ENCODE peak calls at places on chromosomes 3 and 15, in nine cellular contexts. One of them, this sample, is unnamed.

GRCh38 chr3:118782755-118783202 is 251.9 kb downstream of the IGSF11 start:
- DNase-seq in sigmoid colon: no peak
- DNase-seq in stomach: no peak
- DNase-seq in transverse colon: no peak
- DNase-seq in H1: no peak
- DNase-seq in HepG2: no peak
- DNase-seq in breast epithelium: no peak
- DNase-seq in K562: no peak
- DNase-seq in endothelial cell of umbilical vein: no peak
- DNase-seq in this sample: no peak

GRCh38 chr3:155983834-155984474 is 113.5 kb downstream of the GMPS start:
- DNase-seq in sigmoid colon: no peak
- DNase-seq in stomach: no peak
- DNase-seq in transverse colon: no peak
- DNase-seq in H1: no peak
- DNase-seq in HepG2: no peak
- DNase-seq in breast epithelium: no peak
- DNase-seq in K562: peak; percentile 12
- DNase-seq in endothelial cell of umbilical vein: no peak
- DNase-seq in this sample: no peak

GRCh38 chr3:46110701-46111493 is 83.6 kb upstream of the XCR1 start:
- DNase-seq in sigmoid colon: no peak
- DNase-seq in stomach: no peak
- DNase-seq in transverse colon: peak; percentile 54
- DNase-seq in H1: no peak
- DNase-seq in HepG2: no peak
- DNase-seq in breast epithelium: no peak
- DNase-seq in K562: no peak
- DNase-seq in endothelial cell of umbilical vein: no peak
- DNase-seq in this sample: no peak

GRCh38 chr15:60563539-60564404 is 84.8 kb upstream of the ICE2 start:
- DNase-seq in sigmoid colon: no peak
- DNase-seq in stomach: no peak
- DNase-seq in transverse colon: no peak
- DNase-seq in H1: no peak
- DNase-seq in HepG2: no peak
- DNase-seq in breast epithelium: no peak
- DNase-seq in K562: no peak
- DNase-seq in endothelial cell of umbilical vein: no peak
- DNase-seq in this sample: no peak

GRCh38 chr15:74845208-74845568 is 2.2 kb upstream of the ULK3 start:
- DNase-seq in sigmoid colon: no peak
- DNase-seq in stomach: no peak
- DNase-seq in transverse colon: no peak
- DNase-seq in H1: no peak
- DNase-seq in HepG2: no peak
- DNase-seq in breast epithelium: no peak
- DNase-seq in K562: no peak
- DNase-seq in endothelial cell of umbilical vein: no peak
- DNase-seq in this sample: no peak

GRCh38 chr3:171704002-171704401 is 106.3 kb downstream of the PLD1 start:
- DNase-seq in sigmoid colon: no peak
- DNase-seq in stomach: peak; percentile 56
- DNase-seq in transverse colon: peak; percentile 30
- DNase-seq in H1: no peak
- DNase-seq in HepG2: peak; percentile 9
- DNase-seq in breast epithelium: no peak
- DNase-seq in K562: peak; percentile 28
- DNase-seq in endothelial cell of umbilical vein: peak; percentile 45
- DNase-seq in this sample: no peak

GRCh38 chr3:12656850-12657249 is 7.1 kb downstream of the RAF1 start:
- DNase-seq in sigmoid colon: no peak
- DNase-seq in stomach: no peak
- DNase-seq in transverse colon: no peak
- DNase-seq in H1: no peak
- DNase-seq in HepG2: no peak
- DNase-seq in breast epithelium: no peak
- DNase-seq in K562: no peak
- DNase-seq in endothelial cell of umbilical vein: no peak
- DNase-seq in this sample: no peak

GRCh38 chr3:105606052-105606451 is 239.3 kb downstream of the ALCAM start:
- DNase-seq in sigmoid colon: no peak
- DNase-seq in stomach: no peak
- DNase-seq in transverse colon: no peak
- DNase-seq in H1: no peak
- DNase-seq in HepG2: no peak
- DNase-seq in breast epithelium: no peak
- DNase-seq in K562: no peak
- DNase-seq in endothelial cell of umbilical vein: no peak
- DNase-seq in this sample: no peak

GRCh38 chr3:58044656-58045055 is 36.4 kb downstream of the FLNB start:
- DNase-seq in sigmoid colon: no peak
- DNase-seq in stomach: no peak
- DNase-seq in transverse colon: no peak
- DNase-seq in H1: no peak
- DNase-seq in HepG2: no peak
- DNase-seq in breast epithelium: no peak
- DNase-seq in K562: no peak
- DNase-seq in endothelial cell of umbilical vein: peak; percentile 65
- DNase-seq in this sample: no peak

GRCh38 chr15:88803241-88803919 is at the start of gene ACAN:
- DNase-seq in sigmoid colon: no peak
- DNase-seq in stomach: no peak
- DNase-seq in transverse colon: no peak
- DNase-seq in H1: no peak
- DNase-seq in HepG2: no peak
- DNase-seq in breast epithelium: no peak
- DNase-seq in K562: no peak
- DNase-seq in endothelial cell of umbilical vein: no peak
- DNase-seq in this sample: no peak

DNA sequence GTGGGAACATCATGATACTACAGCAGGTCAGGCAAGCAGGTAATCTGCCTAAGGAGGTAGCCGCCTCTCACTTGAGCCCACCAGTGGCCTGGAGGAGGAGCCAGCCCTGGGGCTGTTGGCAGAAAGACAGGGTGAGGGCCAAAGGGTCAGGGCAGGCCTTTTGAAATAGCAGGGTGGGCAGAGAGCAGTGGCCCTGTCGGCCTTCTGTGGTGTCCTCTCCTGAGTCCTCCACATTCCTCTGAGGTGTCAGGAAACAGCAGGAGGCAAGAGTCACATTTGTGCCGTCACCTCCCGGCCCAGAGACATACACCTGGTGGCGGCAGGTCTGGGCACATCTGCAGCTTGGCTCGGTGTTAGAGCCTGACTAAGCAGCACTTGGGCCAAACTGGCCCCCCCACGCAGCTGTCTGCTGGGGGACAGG is 3.9 kb upstream of the BNC1 start:
- DNase-seq in sigmoid colon: no peak
- DNase-seq in stomach: no peak
- DNase-seq in transverse colon: no peak
- DNase-seq in H1: no peak
- DNase-seq in HepG2: no peak
- DNase-seq in breast epithelium: no peak
- DNase-seq in K562: no peak
- DNase-seq in endothelial cell of umbilical vein: no peak
- DNase-seq in this sample: peak; percentile 87
- TF ChIP-seq POLR2AphosphoS5 in sigmoid colon: no peak
- TF ChIP-seq POLR2AphosphoS5 in stomach: no peak
- TF ChIP-seq POLR2AphosphoS5 in transverse colon: no peak
- TF ChIP-seq POLR2AphosphoS5 in H1: no peak
- TF ChIP-seq POLR2AphosphoS5 in HepG2: no peak
- TF ChIP-seq POLR2AphosphoS5 in breast epithelium: no peak
- TF ChIP-seq POLR2AphosphoS5 in K562: no peak
- TF ChIP-seq POLR2AphosphoS5 in endothelial cell of umbilical vein: no peak
- TF ChIP-seq POLR2AphosphoS5 in this sample: no peak

GRCh38 chr3:32392530-32393302 is 1.1 kb downstream of the CMTM7 start:
- DNase-seq in sigmoid colon: peak; percentile 83
- DNase-seq in stomach: peak; percentile 54
- DNase-seq in transverse colon: peak; percentile 42
- DNase-seq in H1: no peak
- DNase-seq in HepG2: no peak
- DNase-seq in breast epithelium: peak; percentile 64
- DNase-seq in K562: no peak
- DNase-seq in endothelial cell of umbilical vein: peak; percentile 69
- DNase-seq in this sample: no peak
- H3K4me3 ChIP-seq in sigmoid colon: peak overlapping the region; percentile 69
- H3K4me3 ChIP-seq in stomach: peak overlapping the region; percentile 70
- H3K4me3 ChIP-seq in transverse colon: peak overlapping the region; percentile 51
- H3K4me3 ChIP-seq in H1: peak overlapping the region; percentile 46
- H3K4me3 ChIP-seq in HepG2: peak overlapping the region; percentile 85
- H3K4me3 ChIP-seq in breast epithelium: peak overlapping the region; percentile 93
- H3K4me3 ChIP-seq in K562: no peak overlapping the region
- H3K4me3 ChIP-seq in endothelial cell of umbilical vein: peak overlapping the region; percentile 67
- H3K4me3 ChIP-seq in this sample: peak overlapping the region; percentile 78

GRCh38 chr15:82985688-82986441 is at the start of gene RAMAC:
- DNase-seq in sigmoid colon: peak; percentile 97
- DNase-seq in stomach: peak; percentile 95
- DNase-seq in transverse colon: peak; percentile 93
- DNase-seq in H1: peak; percentile 57
- DNase-seq in HepG2: peak; percentile 96
- DNase-seq in breast epithelium: peak; percentile 89
- DNase-seq in K562: peak; percentile 87
- DNase-seq in endothelial cell of umbilical vein: peak; percentile 92
- DNase-seq in this sample: peak; percentile 98
- TF ChIP-seq POLR2A in sigmoid colon: no peak
- TF ChIP-seq POLR2A in stomach: no peak
- TF ChIP-seq POLR2A in transverse colon: peak; percentile 52
- TF ChIP-seq POLR2A in H1: peak; percentile 72
- TF ChIP-seq POLR2A in HepG2: peak; percentile 76
- TF ChIP-seq POLR2A in breast epithelium: peak; percentile 62
- TF ChIP-seq POLR2A in K562: peak; percentile 88
- TF ChIP-seq POLR2A in endothelial cell of umbilical vein: peak; percentile 60
- TF ChIP-seq POLR2A in this sample: no peak

GRCh38 chr3:32180151-32180850 is 58.2 kb upstream of the CMTM8 start:
- DNase-seq in sigmoid colon: no peak
- DNase-seq in stomach: no peak
- DNase-seq in transverse colon: no peak
- DNase-seq in H1: no peak
- DNase-seq in HepG2: no peak
- DNase-seq in breast epithelium: no peak
- DNase-seq in K562: no peak
- DNase-seq in endothelial cell of umbilical vein: no peak
- DNase-seq in this sample: no peak
- TF ChIP-seq POLR2AphosphoS5 in sigmoid colon: no peak
- TF ChIP-seq POLR2AphosphoS5 in stomach: no peak
- TF ChIP-seq POLR2AphosphoS5 in transverse colon: no peak
- TF ChIP-seq POLR2AphosphoS5 in H1: no peak
- TF ChIP-seq POLR2AphosphoS5 in HepG2: no peak
- TF ChIP-seq POLR2AphosphoS5 in breast epithelium: no peak
- TF ChIP-seq POLR2AphosphoS5 in K562: no peak
- TF ChIP-seq POLR2AphosphoS5 in endothelial cell of umbilical vein: no peak
- TF ChIP-seq POLR2AphosphoS5 in this sample: no peak

GRCh38 chr15:45130291-45131000 is 652 bp downstream of the DUOX1 start:
- DNase-seq in sigmoid colon: no peak
- DNase-seq in stomach: no peak
- DNase-seq in transverse colon: no peak
- DNase-seq in H1: no peak
- DNase-seq in HepG2: no peak
- DNase-seq in breast epithelium: no peak
- DNase-seq in K562: no peak
- DNase-seq in endothelial cell of umbilical vein: no peak
- DNase-seq in this sample: no peak

GRCh38 chr15:45131510-45131909 is 1.7 kb downstream of the DUOX1 start:
- DNase-seq in sigmoid colon: no peak
- DNase-seq in stomach: no peak
- DNase-seq in transverse colon: no peak
- DNase-seq in H1: no peak
- DNase-seq in HepG2: peak; percentile 61
- DNase-seq in breast epithelium: no peak
- DNase-seq in K562: no peak
- DNase-seq in endothelial cell of umbilical vein: no peak
- DNase-seq in this sample: no peak

GRCh38 chr15:45128971-45129639 is 574 bp downstream of the DUOXA1 start:
- DNase-seq in sigmoid colon: no peak
- DNase-seq in stomach: no peak
- DNase-seq in transverse colon: no peak
- DNase-seq in H1: no peak
- DNase-seq in HepG2: no peak
- DNase-seq in breast epithelium: no peak
- DNase-seq in K562: no peak
- DNase-seq in endothelial cell of umbilical vein: no peak
- DNase-seq in this sample: no peak

GRCh38 chr15:45126535-45127158 is 3.0 kb downstream of the DUOXA1 start:
- DNase-seq in sigmoid colon: no peak
- DNase-seq in stomach: peak; percentile 60
- DNase-seq in transverse colon: no peak
- DNase-seq in H1: no peak
- DNase-seq in HepG2: peak; percentile 25
- DNase-seq in breast epithelium: no peak
- DNase-seq in K562: peak; percentile 39
- DNase-seq in endothelial cell of umbilical vein: peak; percentile 37
- DNase-seq in this sample: no peak

GRCh38 chr15:45129651-45130129 is at the start of the genes DUOX1 and DUOXA1:
- DNase-seq in sigmoid colon: no peak
- DNase-seq in stomach: peak; percentile 85
- DNase-seq in transverse colon: peak; percentile 63
- DNase-seq in H1: no peak
- DNase-seq in HepG2: no peak
- DNase-seq in breast epithelium: no peak
- DNase-seq in K562: no peak
- DNase-seq in endothelial cell of umbilical vein: no peak
- DNase-seq in this sample: no peak
- H3K4me3 ChIP-seq in sigmoid colon: peak within 1 kb of the TSS; percentile 32
- H3K4me3 ChIP-seq in stomach: peak within 1 kb of the TSS; percentile 48
- H3K4me3 ChIP-seq in transverse colon: no peak within 1 kb of the TSS
- H3K4me3 ChIP-seq in H1: peak within 1 kb of the TSS; percentile 39
- H3K4me3 ChIP-seq in HepG2: no peak within 1 kb of the TSS
- H3K4me3 ChIP-seq in breast epithelium: peak within 1 kb of the TSS; percentile 67
- H3K4me3 ChIP-seq in K562: no peak within 1 kb of the TSS
- H3K4me3 ChIP-seq in endothelial cell of umbilical vein: no peak within 1 kb of the TSS
- H3K4me3 ChIP-seq in this sample: peak within 1 kb of the TSS; percentile 40

This sample was measured in esophagus muscularis mucosa.